ENCODE peak calls at places on chromosomes 16 and 17, in four cellular contexts. L, Y, U and B are unnamed samples.

GRCh38 chr16:77943770-77944169 is 78.6 kb upstream of the CLEC3A start:
- DNase-seq in L (no peak), Y (no peak), U (no peak), B (no peak)

GRCh38 chr16:31214705-31215286 is 877 bp downstream of the TRIM72 start:
- DNase-seq in L (no peak), Y (no peak), U (no peak), B (peak; percentile 56)

GRCh38 chr17:40124279-40125141 is 2.7 kb downstream of the MSL1 start:
- DNase-seq in L (no peak), Y (no peak), U (no peak), B (no peak)

GRCh38 chr17:73007447-73007846 is 85.0 kb downstream of the SLC39A11 start:
- DNase-seq in L (no peak), Y (no peak), U (no peak), B (no peak)

GRCh38 chr16:14600164-14600563 is 29.9 kb downstream of the PARN start:
- DNase-seq in L (no peak), Y (peak; percentile 2), U (no peak), B (no peak)

GRCh38 chr17:48568499-48569259 is 9.5 kb downstream of the HOXB4 start:
- DNase-seq in L (no peak), Y (no peak), U (no peak), B (no peak)

GRCh38 chr17:34076743-34077631 is 178.1 kb upstream of the CCL2 start:
- DNase-seq in L (no peak), Y (no peak), U (no peak), B (no peak)

GRCh38 chr17:80790021-80790765 is 201.4 kb upstream of the CHMP6 start:
- DNase-seq in L (peak; percentile 74), Y (no peak), U (no peak), B (no peak)

GRCh38 chr17:511001-511690 is 158.5 kb upstream of the RPH3AL start:
- DNase-seq in L (no peak), Y (peak; percentile 56), U (no peak), B (no peak)

GRCh38 chr16:77383606-77384187 is 51.1 kb downstream of the ADAMTS18 start:
- DNase-seq in L (no peak), Y (no peak), U (no peak), B (no peak)

DNA sequence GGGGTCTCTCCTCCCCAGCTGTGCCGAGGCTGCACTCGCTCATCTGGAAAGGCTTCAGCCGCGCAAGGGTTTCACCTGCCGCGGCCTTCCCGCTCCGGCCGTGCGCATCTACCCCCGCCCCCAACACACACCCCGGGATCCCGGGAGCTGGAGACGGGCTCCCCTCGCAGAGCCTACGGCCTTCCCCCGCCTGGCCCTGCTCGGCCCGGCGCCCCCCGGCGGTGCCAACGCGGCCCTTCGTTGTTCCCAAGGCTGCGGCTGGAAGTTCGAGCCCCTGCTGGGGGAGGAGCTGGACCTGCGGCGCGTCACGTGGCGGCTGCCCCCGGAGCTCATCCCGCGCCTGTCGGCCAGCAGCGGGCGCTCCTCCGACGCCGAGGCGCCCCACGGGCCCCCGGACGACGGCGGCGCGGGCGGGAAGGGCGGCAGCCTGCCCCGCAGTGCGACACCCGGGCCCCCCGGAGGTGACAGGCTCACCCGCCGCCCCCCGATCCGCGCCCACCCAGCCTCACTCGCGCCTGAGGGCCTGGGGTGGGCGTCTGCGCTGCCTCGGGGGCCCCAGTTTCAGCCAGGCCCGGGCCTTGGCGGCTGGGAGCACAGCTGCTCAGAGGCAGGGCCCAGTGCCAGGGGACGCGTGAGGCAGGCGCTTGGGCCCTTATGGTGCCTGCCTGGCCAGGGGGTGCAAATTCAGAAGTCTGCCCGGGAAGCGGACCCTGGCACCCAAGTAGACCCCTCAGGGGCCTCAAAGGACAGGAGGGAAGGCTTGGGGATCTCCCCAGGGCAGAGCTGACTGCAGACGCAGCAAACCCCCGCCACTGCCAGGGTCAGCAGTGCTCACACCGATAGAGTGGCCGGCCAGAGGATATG is 11.2 kb downstream of the GALK1 start:
- DNase-seq in L (peak; percentile 94), Y (no peak), U (peak; percentile 56), B (peak; percentile 83)
- TF ChIP-seq CTCF in L (peak; percentile 96), Y (peak; percentile 37), U (peak; percentile 77), B (peak; percentile 40)

DNA sequence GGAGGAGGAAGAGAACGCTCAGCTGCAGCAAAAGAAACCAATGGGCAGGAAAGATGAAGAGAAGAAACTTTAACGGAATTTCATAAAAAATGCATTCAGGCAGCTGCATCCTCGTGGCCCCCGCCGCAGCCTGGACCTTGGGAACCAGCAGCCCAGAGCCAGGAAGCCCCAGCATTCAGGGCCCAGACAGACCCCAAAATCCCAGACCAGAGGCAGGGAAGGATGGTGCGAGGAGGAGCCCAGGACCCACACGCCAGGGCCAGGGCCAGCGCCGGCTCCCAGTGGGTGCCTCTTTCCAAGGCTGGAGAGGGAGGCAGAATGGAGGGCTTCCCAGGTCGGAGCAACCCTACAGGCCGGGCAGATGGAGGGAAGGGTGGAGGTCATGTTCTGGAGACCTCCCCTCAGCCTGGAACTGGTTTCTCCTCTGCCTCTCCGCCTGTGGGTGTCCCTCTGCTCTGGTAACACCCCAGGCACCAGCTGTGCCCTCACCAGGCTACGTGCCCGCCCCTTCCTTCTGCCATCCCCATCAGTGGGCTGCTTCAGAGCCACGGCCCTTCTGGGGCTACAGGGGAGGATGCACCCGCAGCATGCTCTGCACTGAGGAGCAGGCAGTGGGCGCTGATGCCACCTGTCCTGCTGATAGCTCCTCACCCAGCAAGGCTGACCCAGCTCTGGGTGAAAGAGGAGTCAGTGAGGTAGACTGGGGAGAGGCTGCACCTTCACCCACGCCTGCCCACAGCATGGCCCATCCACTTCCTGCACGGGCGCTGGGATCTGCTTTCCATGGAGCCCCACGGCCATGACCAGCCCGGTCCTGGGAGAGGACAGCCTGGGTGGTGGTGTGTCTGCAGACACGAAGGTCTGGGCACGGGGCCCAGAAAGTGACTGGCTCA is 1.2 kb upstream of the MIF4GD start:
- DNase-seq in L (no peak), Y (no peak), U (no peak), B (no peak)
- TF ChIP-seq CTCF in L (no peak), Y (no peak), U (no peak), B (no peak)

GRCh38 chr17:36542755-36543154 is 2.0 kb upstream of the GGNBP2 start:
- DNase-seq in L (no peak), Y (no peak), U (no peak), B (no peak)

GRCh38 chr17:36544320-36545092 is at the start of gene GGNBP2:
- DNase-seq in L (peak; percentile 95), Y (peak; percentile 80), U (peak; percentile 83), B (peak; percentile 93)

GRCh38 chr17:36545465-36546417 is 1.0 kb downstream of the GGNBP2 start:
- DNase-seq in L (peak; percentile 96), Y (peak; percentile 96), U (peak; percentile 98), B (peak; percentile 97)

GRCh38 chr17:36545093-36545464 is 360 bp downstream of the GGNBP2 start:
- DNase-seq in L (no peak), Y (no peak), U (peak; percentile 72), B (no peak)

DNA sequence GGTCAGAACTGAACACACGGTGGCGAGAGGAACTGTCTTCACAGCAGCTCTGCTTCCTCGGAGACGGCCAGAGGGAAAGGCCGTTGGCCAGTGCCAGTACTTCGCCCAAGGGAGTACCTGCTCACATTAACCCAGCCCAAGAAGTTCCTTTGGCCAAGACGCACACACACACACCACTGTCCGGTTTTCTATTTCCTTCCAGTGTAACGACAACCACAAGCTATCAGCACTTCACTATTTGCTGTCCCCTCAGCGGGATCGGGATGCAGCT is 735 bp upstream of the GGNBP2 start:
- DNase-seq in L (peak; percentile 54), Y (no peak), U (peak; percentile 11), B (no peak)
- TF ChIP-seq CTCF in L (no peak), Y (peak; percentile 10), U (no peak), B (no peak)

GRCh38 chr16:89746043-89746442 is 24.7 kb downstream of the ZNF276 start:
- DNase-seq in L (no peak), Y (no peak), U (no peak), B (no peak)
- TF ChIP-seq CTCF in L (no peak), Y (no peak), U (no peak), B (no peak)

GRCh38 chr16:1206326-1206725 is 18.7 kb downstream of the TPSG1 start:
- DNase-seq in L (no peak), Y (no peak), U (no peak), B (no peak)
- TF ChIP-seq CTCF in L (no peak), Y (no peak), U (no peak), B (no peak)

GRCh38 chr17:37207103-37207502 is 168.7 kb upstream of the C17orf78 start:
- DNase-seq in L (no peak), Y (no peak), U (no peak), B (no peak)

GRCh38 chr17:37213927-37214326 is 161.9 kb upstream of the C17orf78 start:
- DNase-seq in L (no peak), Y (no peak), U (no peak), B (no peak)

GRCh38 chr17:37206299-37206698 is 169.5 kb upstream of the C17orf78 start:
- DNase-seq in L (no peak), Y (no peak), U (no peak), B (no peak)

DNA sequence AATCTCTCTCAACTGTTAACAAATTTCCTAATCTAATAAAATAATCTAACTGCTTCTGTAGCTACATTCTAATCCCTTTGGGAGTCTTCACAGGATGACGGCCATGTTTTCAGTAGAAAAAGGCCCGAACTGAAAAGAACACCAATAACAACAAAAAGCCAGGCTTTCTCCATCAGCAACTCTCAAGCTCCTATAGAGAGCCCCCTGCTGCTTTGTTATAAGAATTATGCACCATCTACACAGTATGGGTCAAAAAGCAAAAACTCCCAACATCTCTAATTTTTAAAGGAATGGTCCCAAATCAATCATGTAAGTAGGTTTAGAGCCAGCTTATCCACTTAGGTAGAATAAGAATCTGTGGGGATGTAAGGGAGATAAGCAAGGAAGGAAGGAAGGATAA is 163.6 kb upstream of the C17orf78 start:
- DNase-seq in L (no peak), Y (no peak), U (no peak), B (no peak)
- TF ChIP-seq CTCF in L (no peak), Y (no peak), U (peak; percentile 27), B (no peak)

GRCh38 chr16:87057951-87058560 is 259.1 kb downstream of the C16orf95 start:
- DNase-seq in L (no peak), Y (no peak), U (no peak), B (no peak)

GRCh38 chr16:87056083-87056482 is 261.1 kb downstream of the C16orf95 start:
- DNase-seq in L (no peak), Y (no peak), U (no peak), B (no peak)

GRCh38 chr16:87058728-87059250 is 258.4 kb downstream of the C16orf95 start:
- DNase-seq in L (no peak), Y (no peak), U (no peak), B (no peak)

GRCh38 chr16:87056551-87056950 is 260.6 kb downstream of the C16orf95 start:
- DNase-seq in L (no peak), Y (no peak), U (no peak), B (no peak)

DNA sequence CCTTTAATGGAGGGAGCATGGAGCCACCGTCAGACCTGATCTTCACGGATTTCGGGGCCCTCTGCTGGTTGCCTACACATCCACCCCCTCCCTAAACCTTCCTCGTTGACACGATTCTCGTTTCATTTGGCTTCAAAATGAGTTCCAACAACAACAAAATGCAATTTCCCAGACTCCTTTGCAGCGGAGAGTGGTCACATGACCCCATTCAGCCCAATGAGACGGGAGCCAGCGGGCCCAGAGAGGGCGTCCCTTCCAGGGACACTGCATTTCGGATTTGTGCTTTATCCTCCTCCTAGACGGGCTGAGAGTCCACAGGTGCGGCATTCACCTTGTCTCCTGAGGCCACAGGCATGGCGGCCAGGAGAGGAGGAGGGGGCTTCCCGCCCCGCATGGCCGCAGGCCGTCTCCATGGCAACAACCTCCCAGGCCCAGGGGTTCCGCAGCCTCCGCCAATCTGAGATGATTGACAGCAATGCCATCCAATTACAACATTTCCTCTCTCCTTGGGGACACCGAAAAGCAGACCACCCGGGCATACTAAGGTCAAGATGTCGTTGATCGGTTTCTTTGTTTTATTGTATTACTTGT is 259.8 kb downstream of the C16orf95 start:
- DNase-seq in L (no peak), Y (no peak), U (no peak), B (no peak)
- TF ChIP-seq CTCF in L (no peak), Y (no peak), U (no peak), B (peak; percentile 15)

GRCh38 chr17:75615301-75615700 is 17.9 kb upstream of the SMIM5 start:
- DNase-seq in L (no peak), Y (no peak), U (no peak), B (no peak)
- TF ChIP-seq CTCF in L (no peak), Y (no peak), U (no peak), B (no peak)